ENCODE peak calls at places on chromosomes 4 and X, in five cellular contexts. One of them, this sample, is unnamed. For H3K4me1, the result is how much of the 10 kb centered on the place peaks cover.

GRCh38 chr4:80615099-80615498 is 279.6 kb downstream of the CFAP299 start:
- DNase-seq in IMR-90: no peak
- DNase-seq in sigmoid colon: no peak
- DNase-seq in ovary: no peak
- DNase-seq in left ventricle myocardium inferior: no peak
- DNase-seq in this sample: no peak

GRCh38 chr4:54226399-54227260 is 2.5 kb upstream of the PDGFRA start:
- DNase-seq in ovary: peak
- DNase-seq in IMR-90: peak
- DNase-seq in left ventricle myocardium inferior: peak
- DNase-seq in sigmoid colon: peak
- DNase-seq in this sample: peak

GRCh38 chr4:3674479-3674851 is 91.7 kb upstream of the ADRA2C start:
- DNase-seq in left ventricle myocardium inferior: no peak
- DNase-seq in ovary: peak
- DNase-seq in sigmoid colon: peak
- DNase-seq in IMR-90: no peak
- DNase-seq in this sample: no peak

GRCh38 chrX:11053351-11053750 is 57.8 kb upstream of the HCCS start:
- DNase-seq in sigmoid colon: no peak
- DNase-seq in ovary: no peak
- DNase-seq in left ventricle myocardium inferior: no peak
- DNase-seq in IMR-90: peak
- DNase-seq in this sample: no peak

GRCh38 chrX:147376601-147377387 is 534.9 kb upstream of the FMR1 start:
- DNase-seq in ovary: peak
- DNase-seq in sigmoid colon: no peak
- DNase-seq in left ventricle myocardium inferior: no peak
- DNase-seq in IMR-90: no peak
- DNase-seq in this sample: no peak

GRCh38 chr4:17967078-17967477 is 54.5 kb downstream of the LCORL start:
- DNase-seq in sigmoid colon: no peak
- DNase-seq in IMR-90: no peak
- DNase-seq in left ventricle myocardium inferior: no peak
- DNase-seq in ovary: no peak
- DNase-seq in this sample: no peak

GRCh38 chr4:6910340-6910959 is 824 bp downstream of the TBC1D14 start:
- DNase-seq in IMR-90: no peak
- DNase-seq in sigmoid colon: peak
- DNase-seq in ovary: no peak
- DNase-seq in left ventricle myocardium inferior: no peak
- DNase-seq in this sample: no peak

GRCh38 chr4:83516042-83516772 is 19.7 kb upstream of the GPAT3 start:
- DNase-seq in left ventricle myocardium inferior: no peak
- DNase-seq in sigmoid colon: no peak
- DNase-seq in IMR-90: peak
- DNase-seq in ovary: no peak
- DNase-seq in this sample: no peak

GRCh38 chr4:3473943-3474335 is 10.8 kb downstream of the DOK7 start:
- DNase-seq in IMR-90: no peak
- DNase-seq in ovary: no peak
- DNase-seq in left ventricle myocardium inferior: no peak
- DNase-seq in sigmoid colon: no peak
- DNase-seq in this sample: no peak

GRCh38 chrX:119008122-119008744 is 33.8 kb downstream of the LONRF3 start:
- DNase-seq in left ventricle myocardium inferior: no peak
- DNase-seq in ovary: no peak
- DNase-seq in IMR-90: peak
- DNase-seq in sigmoid colon: no peak
- DNase-seq in this sample: peak

GRCh38 chr4:142913461-142914030 is 67.4 kb upstream of the INPP4B start:
- DNase-seq in sigmoid colon: no peak
- DNase-seq in left ventricle myocardium inferior: no peak
- DNase-seq in IMR-90: peak
- DNase-seq in ovary: no peak
- DNase-seq in this sample: no peak

GRCh38 chr4:87982446-87982845 is 6.9 kb downstream of the SPP1 start:
- DNase-seq in ovary: no peak
- DNase-seq in left ventricle myocardium inferior: no peak
- DNase-seq in sigmoid colon: no peak
- DNase-seq in IMR-90: peak
- DNase-seq in this sample: no peak

GRCh38 chr4:123452585-123452984 is 56.0 kb downstream of the SPRY1 start:
- DNase-seq in sigmoid colon: peak
- DNase-seq in IMR-90: peak
- DNase-seq in left ventricle myocardium inferior: no peak
- DNase-seq in ovary: no peak
- DNase-seq in this sample: peak

GRCh38 chrX:40146471-40147398 is 49.0 kb upstream of the BCOR start:
- DNase-seq in ovary: peak
- DNase-seq in left ventricle myocardium inferior: no peak
- DNase-seq in sigmoid colon: peak
- DNase-seq in IMR-90: peak
- DNase-seq in this sample: no peak

GRCh38 chr4:5863461-5864113 is 29.3 kb downstream of the CRMP1 start:
- DNase-seq in sigmoid colon: no peak
- DNase-seq in ovary: no peak
- DNase-seq in left ventricle myocardium inferior: no peak
- DNase-seq in IMR-90: peak
- DNase-seq in this sample: no peak

GRCh38 chrX:150688911-150689451 is 4.2 kb upstream of the MTMR1 start:
- DNase-seq in sigmoid colon: no peak
- DNase-seq in ovary: no peak
- DNase-seq in IMR-90: peak
- DNase-seq in left ventricle myocardium inferior: no peak
- DNase-seq in this sample: no peak

GRCh38 chr4:125003840-125004239 is 291.3 kb upstream of the ANKRD50 start:
- DNase-seq in left ventricle myocardium inferior: no peak
- DNase-seq in IMR-90: no peak
- DNase-seq in ovary: no peak
- DNase-seq in sigmoid colon: no peak
- DNase-seq in this sample: no peak

GRCh38 chrX:119753639-119754257 is 4.6 kb upstream of the SOWAHD start:
- DNase-seq in IMR-90: peak
- DNase-seq in ovary: no peak
- DNase-seq in left ventricle myocardium inferior: no peak
- DNase-seq in sigmoid colon: no peak
- DNase-seq in this sample: no peak

GRCh38 chr4:57122959-57123358 is 12.8 kb upstream of the IGFBP7 start:
- DNase-seq in sigmoid colon: no peak
- DNase-seq in left ventricle myocardium inferior: no peak
- DNase-seq in IMR-90: no peak
- DNase-seq in ovary: no peak
- DNase-seq in this sample: no peak

GRCh38 chrX:98194036-98194435 is 1310.3 kb downstream of the RPA4 start:
- DNase-seq in ovary: no peak
- DNase-seq in IMR-90: no peak
- DNase-seq in sigmoid colon: no peak
- DNase-seq in left ventricle myocardium inferior: no peak
- DNase-seq in this sample: no peak

GRCh38 chr4:176333076-176333475 is 13.3 kb downstream of the SPCS3 start:
- DNase-seq in sigmoid colon: no peak
- DNase-seq in left ventricle myocardium inferior: no peak
- DNase-seq in IMR-90: peak
- DNase-seq in ovary: no peak
- DNase-seq in this sample: no peak

GRCh38 chrX:130516123-130516522 is 114.3 kb downstream of the RBMX2 start:
- DNase-seq in ovary: no peak
- DNase-seq in sigmoid colon: no peak
- DNase-seq in left ventricle myocardium inferior: no peak
- DNase-seq in IMR-90: no peak
- DNase-seq in this sample: no peak

GRCh38 chr4:15240764-15241163 is 187.1 kb upstream of the C1QTNF7 start:
- DNase-seq in ovary: no peak
- DNase-seq in left ventricle myocardium inferior: no peak
- DNase-seq in IMR-90: peak
- DNase-seq in sigmoid colon: no peak
- DNase-seq in this sample: no peak

GRCh38 chr4:15241946-15242345 is 185.9 kb upstream of the C1QTNF7 start:
- DNase-seq in left ventricle myocardium inferior: no peak
- DNase-seq in ovary: no peak
- DNase-seq in sigmoid colon: no peak
- DNase-seq in IMR-90: no peak
- DNase-seq in this sample: no peak

GRCh38 chr4:15234585-15235126 is 193.2 kb upstream of the C1QTNF7 start:
- DNase-seq in sigmoid colon: no peak
- DNase-seq in left ventricle myocardium inferior: no peak
- DNase-seq in IMR-90: peak
- DNase-seq in ovary: no peak
- DNase-seq in this sample: no peak

GRCh38 chr4:15239866-15240265 is 188.0 kb upstream of the C1QTNF7 start:
- DNase-seq in sigmoid colon: no peak
- DNase-seq in ovary: no peak
- DNase-seq in IMR-90: peak
- DNase-seq in left ventricle myocardium inferior: no peak
- DNase-seq in this sample: peak

DNA sequence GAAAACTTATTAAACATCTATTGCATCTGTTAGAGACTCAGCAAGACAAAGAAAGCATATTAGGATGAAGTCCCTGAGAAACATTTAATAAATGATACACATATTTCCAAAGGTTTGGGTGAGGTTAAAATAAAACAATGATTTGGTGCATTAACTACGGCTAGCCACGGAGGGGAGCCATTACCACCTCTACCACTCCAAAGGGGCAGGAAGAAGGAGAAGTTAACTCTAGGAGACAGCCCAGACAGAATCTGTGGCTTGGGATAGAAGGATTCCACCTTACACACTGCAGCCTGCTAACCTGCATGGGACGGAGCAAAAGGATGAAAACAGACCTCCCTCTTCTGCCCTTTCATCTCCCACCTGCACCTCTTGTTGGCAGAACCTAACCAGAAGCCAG is 189.1 kb upstream of the C1QTNF7 start:
- DNase-seq in sigmoid colon: no peak
- DNase-seq in left ventricle myocardium inferior: no peak
- DNase-seq in IMR-90: peak
- DNase-seq in ovary: peak
- DNase-seq in this sample: peak
- TF ChIP-seq CTCF in sigmoid colon: peak
- TF ChIP-seq CTCF in left ventricle myocardium inferior: peak
- TF ChIP-seq CTCF in IMR-90: peak
- TF ChIP-seq CTCF in ovary: peak
- TF ChIP-seq CTCF in this sample: peak

DNA sequence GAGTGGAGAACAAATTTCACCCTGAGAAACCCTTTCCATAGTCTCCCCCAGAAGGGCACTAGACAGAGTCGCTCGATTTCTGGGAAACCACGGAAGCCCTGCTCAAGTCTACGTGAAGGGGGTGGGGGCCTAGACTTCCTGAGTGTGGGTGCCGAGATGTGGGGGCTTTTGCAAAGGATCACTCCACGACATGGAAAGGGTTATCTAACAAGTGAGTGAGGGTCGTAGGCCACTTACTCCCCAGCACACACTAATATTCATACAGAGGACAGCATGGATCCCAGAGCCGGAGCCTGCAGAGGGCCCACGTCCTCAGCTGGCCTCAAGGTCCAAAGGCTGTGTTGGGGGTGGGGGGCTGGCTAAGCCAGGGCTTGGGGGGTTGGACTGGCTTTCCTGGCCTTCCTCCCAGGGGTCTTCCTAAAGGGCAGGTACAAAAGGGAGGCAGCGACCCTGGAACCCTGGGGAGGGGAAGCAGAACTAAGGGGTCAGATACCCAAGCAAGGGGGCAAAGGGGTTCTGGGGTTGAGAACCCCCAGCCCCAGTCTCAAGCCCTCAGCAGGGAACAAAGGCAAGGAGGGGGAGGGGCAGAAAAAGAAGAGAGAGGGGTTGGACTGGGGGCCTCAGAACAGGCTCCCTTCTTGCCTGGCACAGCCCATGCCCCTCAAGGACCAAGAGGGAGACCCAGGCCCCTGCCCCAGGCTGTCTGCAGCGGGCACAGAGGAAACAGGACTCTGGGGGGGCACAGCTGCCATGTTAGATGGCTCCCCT is 1.6 kb downstream of the HMX1 start:
- DNase-seq in ovary: no peak
- DNase-seq in IMR-90: no peak
- DNase-seq in left ventricle myocardium inferior: no peak
- DNase-seq in sigmoid colon: no peak
- DNase-seq in this sample: no peak
- H3K4me1 ChIP-seq in ovary: under half
- H3K4me1 ChIP-seq in IMR-90: under half
- H3K4me1 ChIP-seq in left ventricle myocardium inferior: under half
- H3K4me1 ChIP-seq in sigmoid colon: under half
- H3K4me1 ChIP-seq in this sample: under half

DNA sequence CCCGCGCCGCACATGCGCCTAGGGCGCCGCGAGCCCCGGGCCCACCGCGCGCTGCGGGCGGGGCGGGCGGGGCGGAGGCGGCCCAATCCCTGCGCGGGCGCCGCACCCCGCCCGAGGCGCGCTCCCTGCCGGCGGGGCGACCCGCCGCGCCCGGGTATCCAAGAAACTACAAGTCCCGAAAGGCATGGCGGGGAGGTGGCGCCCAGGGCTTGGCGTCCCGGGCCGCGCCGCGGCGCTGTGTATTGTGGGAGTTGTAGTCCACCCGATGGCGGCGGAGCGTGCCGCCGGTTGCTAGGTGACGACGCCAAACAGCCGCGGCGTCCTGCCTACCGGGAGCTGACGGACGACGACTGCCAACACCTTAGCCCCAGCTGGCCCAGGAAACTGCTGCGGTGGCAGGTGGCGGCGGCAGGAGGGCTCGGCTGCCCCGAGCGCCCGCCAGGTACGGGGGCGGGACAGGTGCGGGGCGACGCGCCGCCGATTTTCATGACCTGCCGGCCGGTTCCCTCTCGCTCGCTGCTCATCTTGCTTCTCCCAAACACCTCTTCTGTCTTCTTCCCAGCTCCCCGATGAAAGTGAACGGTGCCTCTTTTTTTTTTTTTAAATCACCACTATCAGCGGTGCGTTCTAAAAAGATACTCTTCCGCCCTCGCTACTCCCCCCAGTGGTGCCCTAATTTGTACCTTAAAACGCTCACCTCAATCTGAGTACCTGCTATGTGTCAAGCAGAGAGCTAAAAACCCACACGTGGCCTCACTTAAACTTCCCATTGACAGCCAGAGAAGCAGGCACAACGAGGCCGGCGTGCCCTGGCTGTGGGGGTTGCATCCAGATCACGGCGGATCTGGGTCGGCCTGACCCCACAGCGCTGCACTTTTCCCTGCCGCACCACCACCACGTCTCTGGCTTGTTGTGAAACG is at the start of gene CFAP99:
- DNase-seq in sigmoid colon: peak
- DNase-seq in IMR-90: peak
- DNase-seq in left ventricle myocardium inferior: peak
- DNase-seq in ovary: peak
- DNase-seq in this sample: peak
- TF ChIP-seq CTCF in sigmoid colon: no peak
- TF ChIP-seq CTCF in IMR-90: peak
- TF ChIP-seq CTCF in left ventricle myocardium inferior: peak
- TF ChIP-seq CTCF in ovary: no peak
- TF ChIP-seq CTCF in this sample: no peak

GRCh38 chr4:119038465-119038864 is 97.2 kb upstream of the MYOZ2 start:
- DNase-seq in sigmoid colon: no peak
- DNase-seq in IMR-90: peak
- DNase-seq in left ventricle myocardium inferior: no peak
- DNase-seq in ovary: no peak
- DNase-seq in this sample: no peak
- H3K4me1 ChIP-seq in sigmoid colon: half or more
- H3K4me1 ChIP-seq in IMR-90: under half
- H3K4me1 ChIP-seq in left ventricle myocardium inferior: half or more
- H3K4me1 ChIP-seq in ovary: under half
- H3K4me1 ChIP-seq in this sample: half or more